ENCODE peak calls at places on chromosomes 13 and 19, in nine cellular contexts. R is OCI-LY7, W is GM23248, E is PC-3, C is MM.1S, D is SK-N-SH, J is HCT116, V is hepatocyte, U is GM23338. X is an unnamed sample.
A peak's percentile ranks its signal among the peaks of the same experiment; 100 is the strongest.

GRCh38 chr13:101416181-101417042 is at the start of gene NALCN:
- DNase-seq in R (no peak), W (peak; percentile 69), E (peak; percentile 39), C (peak; percentile 50), D (peak; percentile 82), J (no peak), V (peak; percentile 40), U (peak; percentile 59), X (peak; percentile 71)

GRCh38 chr19:6241680-6242079 is 38.1 kb downstream of the MLLT1 start:
- DNase-seq in R (no peak), W (no peak), E (no peak), C (no peak), D (peak; percentile 79), J (no peak), V (no peak), U (no peak), X (no peak)

GRCh38 chr19:13953021-13953531 is 767 bp downstream of the DCAF15 start:
- DNase-seq in R (peak; percentile 23), W (peak; percentile 87), E (peak; percentile 46), C (no peak), D (no peak), J (no peak), V (peak; percentile 59), U (peak; percentile 46), X (peak; percentile 63)

GRCh38 chr13:35630551-35631275 is 154.2 kb upstream of the MAB21L1 start:
- DNase-seq in R (peak; percentile 54), W (peak; percentile 88), E (peak; percentile 71), C (peak; percentile 22), D (peak; percentile 36), J (peak; percentile 40), V (peak; percentile 76), U (peak; percentile 94), X (peak; percentile 83)

GRCh38 chr13:45393941-45394570 is 24.1 kb downstream of the SLC25A30 start:
- DNase-seq in R (peak; percentile 54), W (peak; percentile 57), E (peak; percentile 56), C (peak; percentile 18), D (peak; percentile 81), J (peak; percentile 45), V (peak; percentile 74), U (peak; percentile 80), X (peak; percentile 74)

GRCh38 chr19:34432797-34433196 is 4.6 kb downstream of the UBA2 start:
- DNase-seq in R (no peak), W (no peak), E (no peak), C (no peak), D (no peak), J (no peak), V (no peak), U (peak; percentile 2), X (no peak)

GRCh38 chr13:110001622-110002275 is 215.4 kb upstream of the IRS2 start:
- DNase-seq in R (no peak), W (peak; percentile 76), E (peak; percentile 74), C (no peak), D (no peak), J (no peak), V (no peak), U (no peak), X (no peak)

GRCh38 chr13:111384441-111385181 is 64.2 kb downstream of the TEX29 start:
- DNase-seq in R (no peak), W (no peak), E (no peak), C (no peak), D (no peak), J (no peak), V (no peak), U (no peak), X (no peak)

GRCh38 chr13:46149272-46150133 is 32.5 kb downstream of the LCP1 start:
- DNase-seq in R (no peak), W (peak; percentile 32), E (peak; percentile 46), C (peak; percentile 39), D (no peak), J (no peak), V (no peak), U (no peak), X (no peak)

GRCh38 chr19:17327654-17328516 is 6.8 kb downstream of the ANO8 start:
- DNase-seq in R (no peak), W (no peak), E (no peak), C (no peak), D (peak; percentile 85), J (peak; percentile 82), V (peak; percentile 89), U (peak; percentile 98), X (peak; percentile 96)

GRCh38 chr13:91240341-91240740 is 107.1 kb upstream of the MIR17HG start:
- DNase-seq in R (no peak), W (no peak), E (no peak), C (no peak), D (no peak), J (no peak), V (no peak), U (no peak), X (no peak)

GRCh38 chr13:98785968-98786367 is 33.5 kb upstream of the SLC15A1 start:
- DNase-seq in R (no peak), W (no peak), E (no peak), C (no peak), D (no peak), J (no peak), V (no peak), U (no peak), X (peak; percentile 16)

GRCh38 chr13:69706807-69707206 is 400.8 kb upstream of the ATXN8OS start:
- DNase-seq in R (no peak), W (no peak), E (no peak), C (no peak), D (no peak), J (no peak), V (no peak), U (no peak), X (no peak)

GRCh38 chr19:28710278-28710677 is 502.7 kb downstream of the UQCRFS1 start:
- DNase-seq in R (peak; percentile 76), W (peak; percentile 71), E (peak; percentile 65), C (peak; percentile 79), D (peak; percentile 24), J (peak; percentile 34), V (peak; percentile 64), U (peak; percentile 79), X (peak; percentile 73)

DNA sequence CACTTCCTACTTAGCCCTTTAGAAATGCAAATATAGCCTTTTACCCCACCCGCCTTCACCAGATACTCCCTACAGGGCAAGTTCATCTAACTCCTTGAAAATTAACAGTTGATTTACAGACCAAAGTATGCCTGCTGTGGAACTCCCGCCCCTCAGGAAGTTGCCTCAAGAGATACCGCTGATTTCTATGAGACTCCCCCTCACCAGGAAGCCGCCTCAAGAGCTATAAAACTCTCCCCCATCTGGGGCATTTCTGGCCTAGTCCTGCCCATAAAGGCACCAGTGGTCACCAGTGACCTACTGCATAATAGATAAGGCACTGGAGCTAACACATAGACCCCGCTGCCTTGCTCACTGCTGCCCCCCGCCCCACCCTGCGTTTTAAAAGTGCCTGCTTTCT is 201.7 kb upstream of the UBL3 start:
- DNase-seq in R (no peak), W (no peak), E (no peak), C (no peak), D (no peak), J (no peak), V (no peak), U (peak; percentile 71), X (peak; percentile 14)
- H2AFZ ChIP-seq in R (no peak overlapping the region), W (no peak overlapping the region), E (no peak overlapping the region), C (no peak overlapping the region), D (no peak overlapping the region), J (no peak overlapping the region), V (no peak overlapping the region), U (no peak overlapping the region), X (peak overlapping the region; percentile 95)

DNA sequence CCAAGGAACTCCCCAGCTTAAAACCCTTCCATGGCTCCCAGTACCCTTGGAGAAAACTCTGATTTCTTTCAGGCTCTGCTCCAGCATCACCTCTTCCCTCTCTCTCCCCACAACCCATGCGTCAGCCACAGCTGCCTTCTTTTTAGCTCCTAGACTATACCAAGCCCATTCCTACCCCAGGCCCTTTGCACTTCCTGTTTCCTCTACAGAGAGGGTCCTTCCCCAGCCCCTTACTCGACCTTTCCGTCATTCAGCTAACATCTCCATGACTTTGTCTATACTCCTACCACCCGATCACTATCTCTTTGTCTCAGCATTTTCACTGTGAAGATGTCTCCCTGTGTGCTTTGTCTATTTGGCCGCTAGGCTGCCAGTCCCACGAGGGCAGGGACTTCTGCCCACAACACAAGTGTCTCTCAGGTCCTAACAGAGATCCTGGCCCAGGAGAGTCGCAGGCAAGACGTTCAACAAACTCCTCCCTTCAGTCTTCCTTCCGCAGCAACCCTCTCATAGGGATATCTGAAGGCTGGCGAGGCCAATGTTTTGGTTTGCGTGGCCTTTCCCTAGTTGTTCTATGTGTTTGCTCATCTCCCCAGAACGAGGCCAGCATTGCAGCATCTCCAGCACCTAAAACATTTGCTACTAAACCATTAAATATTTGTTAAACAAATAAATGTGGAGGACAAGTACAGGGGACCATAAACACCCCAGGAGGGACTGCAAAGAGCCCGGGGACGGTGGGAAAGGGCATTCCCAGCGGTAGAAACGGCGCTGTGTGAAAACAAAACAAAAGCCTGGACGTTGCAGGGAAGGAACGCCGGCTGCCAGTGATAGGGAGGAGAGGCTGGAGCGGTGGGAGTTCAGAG is 816 bp downstream of the CCNP start:
- DNase-seq in R (no peak), W (peak; percentile 59), E (no peak), C (peak; percentile 21), D (no peak), J (no peak), V (no peak), U (peak; percentile 54), X (no peak)
- TF ChIP-seq EZH2phosphoT487 in R (no peak), W (no peak), E (no peak), C (no peak), D (no peak), J (no peak), V (no peak), U (no peak), X (no peak)

GRCh38 chr13:25645681-25646080 is 273.9 kb downstream of the ATP8A2 start:
- DNase-seq in R (no peak), W (no peak), E (no peak), C (no peak), D (no peak), J (no peak), V (no peak), U (no peak), X (no peak)

GRCh38 chr13:25654332-25654731 is 282.6 kb downstream of the ATP8A2 start:
- DNase-seq in R (no peak), W (no peak), E (peak; percentile 58), C (no peak), D (no peak), J (no peak), V (no peak), U (no peak), X (no peak)

GRCh38 chr13:25652764-25653163 is 281.0 kb downstream of the ATP8A2 start:
- DNase-seq in R (no peak), W (no peak), E (no peak), C (no peak), D (no peak), J (no peak), V (no peak), U (peak; percentile 71), X (peak; percentile 39)

GRCh38 chr13:25648996-25649633 is 277.3 kb downstream of the ATP8A2 start:
- DNase-seq in R (no peak), W (no peak), E (no peak), C (no peak), D (no peak), J (no peak), V (no peak), U (no peak), X (no peak)
- H2AFZ ChIP-seq in R (no peak overlapping the region), W (no peak overlapping the region), E (no peak overlapping the region), C (no peak overlapping the region), D (no peak overlapping the region), J (no peak overlapping the region), V (no peak overlapping the region), U (no peak overlapping the region), X (no peak overlapping the region)

DNA sequence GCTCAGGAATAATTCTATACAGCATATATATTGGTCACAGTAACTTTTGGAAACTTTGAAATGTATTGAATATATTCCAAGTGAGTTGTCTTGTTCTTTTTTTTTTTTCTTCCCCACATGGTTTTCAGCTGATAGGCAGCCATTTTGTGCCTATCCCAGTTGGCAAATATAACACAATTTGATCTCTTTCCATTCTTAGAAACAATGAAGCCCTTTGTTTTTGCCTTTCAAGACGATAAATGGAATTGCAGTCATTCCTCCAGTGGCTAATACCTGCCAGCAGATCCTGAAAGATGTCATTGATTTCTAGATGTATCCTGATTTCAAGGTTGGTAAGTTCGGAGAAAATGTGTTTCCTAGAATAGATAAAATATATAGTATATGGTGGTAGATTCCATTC is 951.1 kb upstream of the SLC10A2 start:
- DNase-seq in R (no peak), W (no peak), E (no peak), C (no peak), D (no peak), J (no peak), V (no peak), U (no peak), X (no peak)
- TF ChIP-seq EZH2phosphoT487 in R (no peak), W (no peak), E (no peak), C (no peak), D (no peak), J (no peak), V (no peak), U (no peak), X (no peak)

X was measured in neural progenitor cell.